ENCODE peak calls at places on chromosomes 13 and 19, in four cellular contexts. One of them, this sample, is unnamed.

GRCh38 chr19:12789098-12789903 is 2.0 kb upstream of the JUNB start:
- DNase-seq in colonic mucosa: peak; percentile 84
- DNase-seq in GM12878: no peak
- DNase-seq in ascending aorta: no peak
- DNase-seq in this sample: no peak

GRCh38 chr13:113979791-113980471 is 6.1 kb upstream of the C13orf46 start:
- DNase-seq in ascending aorta: no peak
- DNase-seq in GM12878: no peak
- DNase-seq in colonic mucosa: no peak
- DNase-seq in this sample: no peak

GRCh38 chr13:85755123-85755522 is 44.1 kb downstream of the SLITRK6 start:
- DNase-seq in GM12878: no peak
- DNase-seq in ascending aorta: no peak
- DNase-seq in colonic mucosa: no peak
- DNase-seq in this sample: no peak

GRCh38 chr13:20124303-20124702 is 36.5 kb downstream of the GJA3 start:
- DNase-seq in GM12878: no peak
- DNase-seq in ascending aorta: no peak
- DNase-seq in colonic mucosa: no peak
- DNase-seq in this sample: no peak

GRCh38 chr19:43132696-43133095 is 50.2 kb upstream of the PSG2 start:
- DNase-seq in ascending aorta: no peak
- DNase-seq in colonic mucosa: no peak
- DNase-seq in GM12878: no peak
- DNase-seq in this sample: no peak

GRCh38 chr13:100125946-100126345 is 37.1 kb downstream of the PCCA start:
- DNase-seq in GM12878: no peak
- DNase-seq in ascending aorta: no peak
- DNase-seq in colonic mucosa: no peak
- DNase-seq in this sample: no peak

GRCh38 chr13:43953370-43953769 is 73.7 kb downstream of the LACC1 start:
- DNase-seq in colonic mucosa: no peak
- DNase-seq in ascending aorta: no peak
- DNase-seq in GM12878: no peak
- DNase-seq in this sample: no peak

GRCh38 chr13:87656311-87656710 is 14.9 kb upstream of the SLITRK5 start:
- DNase-seq in ascending aorta: no peak
- DNase-seq in colonic mucosa: no peak
- DNase-seq in GM12878: no peak
- DNase-seq in this sample: no peak

GRCh38 chr13:97242755-97243497 is 20.8 kb downstream of the MBNL2 start:
- DNase-seq in colonic mucosa: no peak
- DNase-seq in GM12878: no peak
- DNase-seq in ascending aorta: no peak
- DNase-seq in this sample: no peak

GRCh38 chr19:31616031-31616430 is 266.8 kb upstream of the TSHZ3 start:
- DNase-seq in colonic mucosa: no peak
- DNase-seq in GM12878: no peak
- DNase-seq in ascending aorta: no peak
- DNase-seq in this sample: no peak

GRCh38 chr13:41500501-41500900 is 43.2 kb downstream of the RGCC start:
- DNase-seq in ascending aorta: no peak
- DNase-seq in colonic mucosa: no peak
- DNase-seq in GM12878: no peak
- DNase-seq in this sample: peak; percentile 42

GRCh38 chr13:110653271-110653670 is 37.9 kb downstream of the NAXD start:
- DNase-seq in ascending aorta: no peak
- DNase-seq in colonic mucosa: no peak
- DNase-seq in GM12878: no peak
- DNase-seq in this sample: no peak

GRCh38 chr13:113063091-113063491 is 42.5 kb upstream of the F7 start:
- DNase-seq in GM12878: no peak
- DNase-seq in ascending aorta: no peak
- DNase-seq in colonic mucosa: no peak
- DNase-seq in this sample: no peak

GRCh38 chr19:40228371-40228770 is 1.9 kb upstream of the CCNP start:
- DNase-seq in ascending aorta: no peak
- DNase-seq in GM12878: no peak
- DNase-seq in colonic mucosa: no peak
- DNase-seq in this sample: no peak

GRCh38 chr13:73198888-73199497 is 140.2 kb downstream of the KLF5 start:
- DNase-seq in ascending aorta: no peak
- DNase-seq in colonic mucosa: no peak
- DNase-seq in GM12878: no peak
- DNase-seq in this sample: no peak

GRCh38 chr13:26502826-26503225 is 54.7 kb upstream of the WASF3 start:
- DNase-seq in colonic mucosa: no peak
- DNase-seq in ascending aorta: peak; percentile 13
- DNase-seq in GM12878: no peak
- DNase-seq in this sample: no peak

GRCh38 chr19:47757617-47758432 is 12.5 kb downstream of the NOP53 start:
- DNase-seq in ascending aorta: no peak
- DNase-seq in colonic mucosa: peak; percentile 67
- DNase-seq in GM12878: no peak
- DNase-seq in this sample: no peak

DNA sequence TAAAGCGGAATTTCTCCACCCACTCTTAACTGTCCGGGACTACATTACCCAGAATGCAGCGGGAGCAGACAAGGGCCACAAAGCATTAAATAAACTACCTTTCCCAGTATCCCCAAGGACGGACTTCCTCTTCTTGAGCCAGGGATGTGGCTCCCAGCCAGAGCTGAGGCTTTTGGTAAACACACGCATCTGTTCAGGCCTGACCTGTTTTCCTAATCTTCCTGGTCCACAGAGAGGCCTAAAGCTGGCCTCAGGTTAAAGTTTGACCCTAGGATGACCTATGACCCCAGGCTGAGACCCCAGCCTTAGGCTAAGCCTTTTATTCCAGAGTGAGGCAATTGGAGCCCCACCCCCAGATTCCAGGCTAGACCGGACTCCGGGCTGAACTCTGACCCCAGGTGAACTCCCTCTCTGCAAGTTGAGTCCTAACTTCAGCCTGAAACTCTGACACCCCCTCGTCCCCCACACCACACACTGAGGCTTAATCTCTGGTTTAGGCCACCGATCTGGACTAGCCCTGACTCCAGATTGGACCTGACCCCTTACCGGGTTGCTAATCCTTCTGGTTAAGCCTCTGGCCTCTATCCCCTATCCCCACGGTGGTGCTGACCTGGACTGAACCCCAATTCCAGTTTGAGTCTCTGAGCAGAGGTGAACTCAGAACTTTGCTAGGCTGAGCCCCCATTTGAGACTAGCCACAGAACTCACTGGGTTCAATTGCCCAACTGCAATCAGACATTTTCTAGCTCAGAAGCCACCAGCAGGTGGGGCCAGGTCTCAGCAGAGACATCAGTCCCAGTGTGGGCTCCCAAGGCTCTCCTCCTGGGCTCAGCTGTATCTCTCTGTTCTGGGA is 719 bp upstream of the GPR108 start:
- DNase-seq in GM12878: no peak
- DNase-seq in ascending aorta: no peak
- DNase-seq in colonic mucosa: peak; percentile 98
- DNase-seq in this sample: peak; percentile 73
- H3K4me3 ChIP-seq in GM12878: peak overlapping the region; percentile 65
- H3K4me3 ChIP-seq in ascending aorta: peak overlapping the region; percentile 56
- H3K4me3 ChIP-seq in colonic mucosa: no peak overlapping the region
- H3K4me3 ChIP-seq in this sample: peak overlapping the region; percentile 58

GRCh38 chr13:29993196-29993595 is 142.8 kb upstream of the UBL3 start:
- DNase-seq in GM12878: no peak
- DNase-seq in ascending aorta: no peak
- DNase-seq in colonic mucosa: no peak
- DNase-seq in this sample: no peak
- TF ChIP-seq CTCF in GM12878: no peak
- TF ChIP-seq CTCF in ascending aorta: no peak
- TF ChIP-seq CTCF in colonic mucosa: no peak
- TF ChIP-seq CTCF in this sample: no peak

GRCh38 chr19:39178296-39179006 is 18.3 kb upstream of the NCCRP1 start:
- DNase-seq in GM12878: no peak
- DNase-seq in ascending aorta: no peak
- DNase-seq in colonic mucosa: no peak
- DNase-seq in this sample: no peak

GRCh38 chr19:39179754-39180153 is 17.0 kb upstream of the NCCRP1 start:
- DNase-seq in colonic mucosa: no peak
- DNase-seq in ascending aorta: no peak
- DNase-seq in GM12878: no peak
- DNase-seq in this sample: no peak

GRCh38 chr19:39175564-39175963 is 21.2 kb upstream of the NCCRP1 start:
- DNase-seq in GM12878: no peak
- DNase-seq in ascending aorta: no peak
- DNase-seq in colonic mucosa: no peak
- DNase-seq in this sample: no peak

GRCh38 chr19:39177110-39177699 is 19.6 kb upstream of the NCCRP1 start:
- DNase-seq in GM12878: no peak
- DNase-seq in colonic mucosa: no peak
- DNase-seq in ascending aorta: no peak
- DNase-seq in this sample: no peak

GRCh38 chr19:39177736-39178135 is 19.0 kb upstream of the NCCRP1 start:
- DNase-seq in ascending aorta: no peak
- DNase-seq in GM12878: no peak
- DNase-seq in colonic mucosa: no peak
- DNase-seq in this sample: no peak
- H3K36me3 ChIP-seq in ascending aorta: peaks cover 58% of the 10 kb centered on the region
- H3K36me3 ChIP-seq in GM12878: no peaks in the 10 kb centered on the region
- H3K36me3 ChIP-seq in colonic mucosa: peaks cover 7% of the 10 kb centered on the region
- H3K36me3 ChIP-seq in this sample: peaks cover 5% of the 10 kb centered on the region

GRCh38 chr13:45623516-45624090 is 8.1 kb upstream of the ERICH6B start:
- DNase-seq in colonic mucosa: no peak
- DNase-seq in ascending aorta: no peak
- DNase-seq in GM12878: peak; percentile 21
- DNase-seq in this sample: no peak
- H3K4me3 ChIP-seq in colonic mucosa: no peak overlapping the region
- H3K4me3 ChIP-seq in ascending aorta: no peak overlapping the region
- H3K4me3 ChIP-seq in GM12878: no peak overlapping the region
- H3K4me3 ChIP-seq in this sample: no peak overlapping the region

GRCh38 chr19:11378319-11379189 is 4.1 kb downstream of the SWSAP1 start:
- DNase-seq in GM12878: no peak
- DNase-seq in colonic mucosa: peak; percentile 55
- DNase-seq in ascending aorta: no peak
- DNase-seq in this sample: no peak
- TF ChIP-seq CTCF in GM12878: peak; percentile 73
- TF ChIP-seq CTCF in colonic mucosa: peak; percentile 48
- TF ChIP-seq CTCF in ascending aorta: peak; percentile 46
- TF ChIP-seq CTCF in this sample: peak; percentile 71

GRCh38 chr13:28983661-28984060 is 163.5 kb downstream of the MTUS2 start:
- DNase-seq in ascending aorta: no peak
- DNase-seq in colonic mucosa: no peak
- DNase-seq in GM12878: no peak
- DNase-seq in this sample: no peak
- H3K36me3 ChIP-seq in ascending aorta: no peaks in the 10 kb centered on the region
- H3K36me3 ChIP-seq in colonic mucosa: no peaks in the 10 kb centered on the region
- H3K36me3 ChIP-seq in GM12878: no peaks in the 10 kb centered on the region
- H3K36me3 ChIP-seq in this sample: no peaks in the 10 kb centered on the region

GRCh38 chr19:15468675-15469512 is 4.5 kb upstream of the RASAL3 start:
- DNase-seq in GM12878: no peak
- DNase-seq in colonic mucosa: no peak
- DNase-seq in ascending aorta: no peak
- DNase-seq in this sample: no peak
- H3K4me3 ChIP-seq in GM12878: no peak overlapping the region
- H3K4me3 ChIP-seq in colonic mucosa: no peak overlapping the region
- H3K4me3 ChIP-seq in ascending aorta: peak overlapping the region; percentile 56
- H3K4me3 ChIP-seq in this sample: no peak overlapping the region

This sample was measured in GM06990.